ENCODE peak calls at places on chromosomes 16 and 17, in ten cellular contexts. One of them, this sample, is unnamed.

GRCh38 chr17:65841116-65841515 is 279.7 kb upstream of the AXIN2 start:
- DNase-seq in omental fat pad: no peak
- DNase-seq in mucosa of descending colon: no peak
- DNase-seq in MCF 10A: no peak
- DNase-seq in mesothelial cell of epicardium: no peak
- DNase-seq in PC-9: no peak
- DNase-seq in D721Med: no peak
- DNase-seq in Peyer's patch: no peak
- DNase-seq in esophagus muscularis mucosa: no peak
- DNase-seq in neural crest cell: no peak
- DNase-seq in this sample: no peak

GRCh38 chr16:78596348-78596995 is 497.0 kb downstream of the WWOX start:
- DNase-seq in MCF 10A: no peak
- DNase-seq in mesothelial cell of epicardium: no peak
- DNase-seq in D721Med: no peak
- DNase-seq in esophagus muscularis mucosa: no peak
- DNase-seq in neural crest cell: no peak
- DNase-seq in Peyer's patch: no peak
- DNase-seq in PC-9: no peak
- DNase-seq in omental fat pad: no peak
- DNase-seq in mucosa of descending colon: no peak
- DNase-seq in this sample: peak

GRCh38 chr17:77354721-77355455 is 214.1 kb downstream of the SEC14L1 start:
- DNase-seq in neural crest cell: no peak
- DNase-seq in esophagus muscularis mucosa: peak
- DNase-seq in mucosa of descending colon: peak
- DNase-seq in Peyer's patch: peak
- DNase-seq in PC-9: no peak
- DNase-seq in MCF 10A: peak
- DNase-seq in mesothelial cell of epicardium: no peak
- DNase-seq in D721Med: no peak
- DNase-seq in omental fat pad: no peak
- DNase-seq in this sample: peak

GRCh38 chr17:64775701-64776570 is 113.8 kb upstream of the SMURF2 start:
- DNase-seq in Peyer's patch: no peak
- DNase-seq in mucosa of descending colon: peak
- DNase-seq in D721Med: no peak
- DNase-seq in neural crest cell: no peak
- DNase-seq in esophagus muscularis mucosa: no peak
- DNase-seq in omental fat pad: no peak
- DNase-seq in mesothelial cell of epicardium: no peak
- DNase-seq in PC-9: no peak
- DNase-seq in MCF 10A: no peak
- DNase-seq in this sample: peak

GRCh38 chr16:22684282-22685161 is 129.4 kb upstream of the HS3ST2 start:
- DNase-seq in mesothelial cell of epicardium: no peak
- DNase-seq in esophagus muscularis mucosa: no peak
- DNase-seq in PC-9: no peak
- DNase-seq in mucosa of descending colon: no peak
- DNase-seq in Peyer's patch: no peak
- DNase-seq in MCF 10A: no peak
- DNase-seq in neural crest cell: no peak
- DNase-seq in omental fat pad: no peak
- DNase-seq in D721Med: no peak
- DNase-seq in this sample: no peak

GRCh38 chr17:50356892-50357510 is 11.1 kb downstream of the XYLT2 start:
- DNase-seq in MCF 10A: no peak
- DNase-seq in mucosa of descending colon: no peak
- DNase-seq in omental fat pad: no peak
- DNase-seq in Peyer's patch: no peak
- DNase-seq in PC-9: no peak
- DNase-seq in D721Med: no peak
- DNase-seq in esophagus muscularis mucosa: no peak
- DNase-seq in mesothelial cell of epicardium: no peak
- DNase-seq in neural crest cell: no peak
- DNase-seq in this sample: no peak

GRCh38 chr17:6927290-6927844 is 68.5 kb upstream of the ALOX12 start:
- DNase-seq in esophagus muscularis mucosa: no peak
- DNase-seq in Peyer's patch: no peak
- DNase-seq in omental fat pad: no peak
- DNase-seq in neural crest cell: no peak
- DNase-seq in mucosa of descending colon: no peak
- DNase-seq in D721Med: no peak
- DNase-seq in mesothelial cell of epicardium: no peak
- DNase-seq in MCF 10A: peak
- DNase-seq in PC-9: no peak
- DNase-seq in this sample: no peak

GRCh38 chr17:49343273-49343672 is 18.8 kb downstream of the ZNF652 start:
- DNase-seq in Peyer's patch: no peak
- DNase-seq in D721Med: no peak
- DNase-seq in omental fat pad: no peak
- DNase-seq in esophagus muscularis mucosa: no peak
- DNase-seq in neural crest cell: no peak
- DNase-seq in mucosa of descending colon: no peak
- DNase-seq in mesothelial cell of epicardium: no peak
- DNase-seq in PC-9: no peak
- DNase-seq in MCF 10A: peak
- DNase-seq in this sample: no peak

GRCh38 chr16:68377667-68378420 is 67.0 kb downstream of the PRMT7 start:
- DNase-seq in PC-9: peak
- DNase-seq in omental fat pad: no peak
- DNase-seq in Peyer's patch: no peak
- DNase-seq in esophagus muscularis mucosa: no peak
- DNase-seq in MCF 10A: no peak
- DNase-seq in neural crest cell: no peak
- DNase-seq in mesothelial cell of epicardium: no peak
- DNase-seq in D721Med: no peak
- DNase-seq in mucosa of descending colon: peak
- DNase-seq in this sample: no peak

GRCh38 chr16:80591071-80591935 is 50.5 kb downstream of the DYNLRB2 start:
- DNase-seq in PC-9: no peak
- DNase-seq in Peyer's patch: no peak
- DNase-seq in esophagus muscularis mucosa: no peak
- DNase-seq in D721Med: no peak
- DNase-seq in omental fat pad: no peak
- DNase-seq in mesothelial cell of epicardium: no peak
- DNase-seq in neural crest cell: no peak
- DNase-seq in mucosa of descending colon: no peak
- DNase-seq in MCF 10A: no peak
- DNase-seq in this sample: no peak

GRCh38 chr16:57036315-57036714 is 47.0 kb downstream of the NLRC5 start:
- DNase-seq in mesothelial cell of epicardium: no peak
- DNase-seq in MCF 10A: no peak
- DNase-seq in D721Med: no peak
- DNase-seq in omental fat pad: no peak
- DNase-seq in neural crest cell: no peak
- DNase-seq in mucosa of descending colon: no peak
- DNase-seq in Peyer's patch: no peak
- DNase-seq in PC-9: no peak
- DNase-seq in esophagus muscularis mucosa: no peak
- DNase-seq in this sample: no peak

DNA sequence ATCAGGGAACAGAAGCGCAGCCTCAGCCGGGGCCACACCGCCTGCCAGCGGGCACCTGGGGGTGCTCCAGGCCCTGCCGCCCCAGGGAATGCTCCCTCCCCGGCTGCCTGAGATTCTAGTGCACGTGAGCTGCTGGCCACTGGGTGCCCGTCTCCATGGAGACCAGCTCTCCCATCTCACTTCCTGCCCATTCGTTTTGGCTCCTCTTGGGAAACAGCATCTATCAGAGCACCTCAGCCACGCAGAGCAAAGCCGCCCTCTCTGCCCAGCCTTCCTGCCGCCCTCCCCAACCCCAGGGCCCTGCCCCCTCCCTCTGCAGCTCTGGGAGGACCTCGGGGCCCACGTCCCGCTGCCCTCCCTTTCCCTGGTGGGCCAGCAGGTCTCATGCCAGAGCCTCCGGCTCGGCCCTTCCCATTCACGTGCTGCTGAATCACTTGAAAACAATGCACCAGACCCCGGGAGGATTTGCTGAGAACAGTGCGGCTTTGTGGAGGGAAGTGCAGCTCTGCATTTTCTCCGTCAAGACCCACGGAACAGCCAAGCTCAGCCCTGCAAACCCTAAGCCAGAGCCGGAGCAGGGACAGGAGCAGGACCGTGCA is 19.4 kb downstream of the CEP295NL start:
- DNase-seq in neural crest cell: peak
- DNase-seq in omental fat pad: no peak
- DNase-seq in PC-9: peak
- DNase-seq in D721Med: no peak
- DNase-seq in mucosa of descending colon: peak
- DNase-seq in mesothelial cell of epicardium: no peak
- DNase-seq in Peyer's patch: no peak
- DNase-seq in MCF 10A: peak
- DNase-seq in esophagus muscularis mucosa: peak
- DNase-seq in this sample: peak
- TF ChIP-seq CTCF in neural crest cell: peak
- TF ChIP-seq CTCF in omental fat pad: no peak
- TF ChIP-seq CTCF in PC-9: no peak
- TF ChIP-seq CTCF in D721Med: no peak
- TF ChIP-seq CTCF in mucosa of descending colon: no peak
- TF ChIP-seq CTCF in mesothelial cell of epicardium: no peak
- TF ChIP-seq CTCF in Peyer's patch: peak
- TF ChIP-seq CTCF in MCF 10A: no peak
- TF ChIP-seq CTCF in esophagus muscularis mucosa: peak
- TF ChIP-seq CTCF in this sample: no peak

GRCh38 chr16:76669288-76669687 is 392.1 kb downstream of the CNTNAP4 start:
- DNase-seq in omental fat pad: no peak
- DNase-seq in mucosa of descending colon: no peak
- DNase-seq in esophagus muscularis mucosa: no peak
- DNase-seq in neural crest cell: no peak
- DNase-seq in Peyer's patch: no peak
- DNase-seq in MCF 10A: no peak
- DNase-seq in PC-9: no peak
- DNase-seq in mesothelial cell of epicardium: no peak
- DNase-seq in D721Med: no peak
- DNase-seq in this sample: no peak
- TF ChIP-seq CTCF in omental fat pad: no peak
- TF ChIP-seq CTCF in mucosa of descending colon: no peak
- TF ChIP-seq CTCF in esophagus muscularis mucosa: no peak
- TF ChIP-seq CTCF in neural crest cell: no peak
- TF ChIP-seq CTCF in Peyer's patch: no peak
- TF ChIP-seq CTCF in MCF 10A: no peak
- TF ChIP-seq CTCF in PC-9: no peak
- TF ChIP-seq CTCF in mesothelial cell of epicardium: no peak
- TF ChIP-seq CTCF in D721Med: no peak
- TF ChIP-seq CTCF in this sample: no peak

DNA sequence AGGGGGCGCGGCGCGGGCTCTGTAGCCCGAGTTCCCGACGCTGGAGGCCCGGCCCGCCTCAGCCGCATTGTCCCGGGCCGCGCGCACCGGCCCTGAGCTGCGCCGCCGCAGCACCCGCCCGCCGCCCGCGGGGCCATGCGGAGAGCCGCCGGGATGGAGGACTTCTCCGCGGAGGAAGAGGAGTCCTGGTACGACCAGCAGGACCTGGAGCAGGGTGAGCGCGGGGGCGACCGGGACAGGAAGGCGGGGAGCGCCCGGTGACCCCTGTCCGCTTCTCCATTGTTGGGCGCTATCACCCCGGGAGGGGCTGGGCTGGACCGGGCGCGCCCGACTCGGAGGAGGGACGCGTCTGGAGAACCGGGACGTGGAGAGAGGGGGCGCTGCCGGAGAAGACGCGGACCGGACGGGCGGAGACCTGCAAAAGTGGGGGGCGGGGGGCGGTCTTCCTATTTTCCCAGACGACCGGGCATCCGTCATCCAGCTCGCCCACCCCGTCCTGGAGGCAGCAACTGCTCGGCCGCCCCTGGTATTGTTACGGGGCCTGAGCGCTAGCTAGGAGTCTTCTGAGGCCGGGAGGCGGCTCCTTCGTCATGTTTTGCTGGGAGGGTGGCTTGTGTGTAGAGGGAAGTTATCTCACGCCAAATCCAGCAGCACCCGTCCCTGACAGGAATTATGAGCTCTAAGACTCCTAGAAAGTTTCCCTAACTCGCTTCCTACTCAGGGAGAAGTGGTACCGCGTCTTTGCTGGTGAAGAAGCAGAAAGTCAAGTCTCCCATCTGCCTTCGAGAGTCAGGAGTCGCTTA is 678 bp downstream of the CDR2L start:
- DNase-seq in MCF 10A: peak
- DNase-seq in mesothelial cell of epicardium: peak
- DNase-seq in omental fat pad: peak
- DNase-seq in D721Med: no peak
- DNase-seq in Peyer's patch: peak
- DNase-seq in neural crest cell: peak
- DNase-seq in PC-9: peak
- DNase-seq in mucosa of descending colon: peak
- DNase-seq in esophagus muscularis mucosa: peak
- DNase-seq in this sample: peak
- TF ChIP-seq CTCF in MCF 10A: no peak
- TF ChIP-seq CTCF in mesothelial cell of epicardium: no peak
- TF ChIP-seq CTCF in omental fat pad: no peak
- TF ChIP-seq CTCF in D721Med: no peak
- TF ChIP-seq CTCF in Peyer's patch: peak
- TF ChIP-seq CTCF in neural crest cell: no peak
- TF ChIP-seq CTCF in PC-9: no peak
- TF ChIP-seq CTCF in mucosa of descending colon: no peak
- TF ChIP-seq CTCF in esophagus muscularis mucosa: peak
- TF ChIP-seq CTCF in this sample: peak

GRCh38 chr17:42618442-42619150 is 9.1 kb downstream of the TUBG1 start:
- DNase-seq in D721Med: no peak
- DNase-seq in mucosa of descending colon: peak
- DNase-seq in esophagus muscularis mucosa: no peak
- DNase-seq in MCF 10A: peak
- DNase-seq in PC-9: peak
- DNase-seq in Peyer's patch: peak
- DNase-seq in mesothelial cell of epicardium: no peak
- DNase-seq in neural crest cell: no peak
- DNase-seq in omental fat pad: no peak
- DNase-seq in this sample: no peak
- TF ChIP-seq CTCF in D721Med: peak
- TF ChIP-seq CTCF in mucosa of descending colon: peak
- TF ChIP-seq CTCF in esophagus muscularis mucosa: peak
- TF ChIP-seq CTCF in MCF 10A: peak
- TF ChIP-seq CTCF in PC-9: peak
- TF ChIP-seq CTCF in Peyer's patch: peak
- TF ChIP-seq CTCF in mesothelial cell of epicardium: no peak
- TF ChIP-seq CTCF in neural crest cell: no peak
- TF ChIP-seq CTCF in omental fat pad: no peak
- TF ChIP-seq CTCF in this sample: no peak

DNA sequence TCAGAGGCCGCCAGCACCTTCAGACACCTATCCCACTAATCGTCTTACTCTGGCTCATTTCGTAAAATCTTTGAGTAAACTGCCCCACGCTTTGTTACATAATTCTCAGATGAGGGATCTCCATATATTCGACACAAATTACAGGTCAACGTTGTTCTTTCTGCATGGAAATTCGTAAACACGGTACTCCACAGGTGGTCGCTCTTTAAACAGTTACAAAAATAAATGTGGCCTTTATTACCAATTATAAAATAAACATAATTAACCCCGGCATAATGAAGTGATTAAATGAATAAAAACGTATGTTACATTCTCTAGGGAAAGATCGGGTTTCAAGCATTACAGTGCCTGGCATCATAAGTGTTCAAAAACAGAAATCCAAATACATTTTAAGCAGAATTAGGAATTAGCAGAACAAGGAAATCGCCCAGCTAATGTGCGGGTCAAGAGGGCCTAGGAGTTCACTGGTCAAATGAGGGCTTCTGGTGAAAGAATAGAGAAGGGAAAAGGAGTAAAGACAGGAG is 943 bp upstream of the PIP4K2B start:
- DNase-seq in esophagus muscularis mucosa: no peak
- DNase-seq in MCF 10A: no peak
- DNase-seq in Peyer's patch: no peak
- DNase-seq in neural crest cell: no peak
- DNase-seq in omental fat pad: no peak
- DNase-seq in D721Med: no peak
- DNase-seq in PC-9: no peak
- DNase-seq in mucosa of descending colon: no peak
- DNase-seq in mesothelial cell of epicardium: no peak
- DNase-seq in this sample: no peak
- TF ChIP-seq CTCF in esophagus muscularis mucosa: no peak
- TF ChIP-seq CTCF in MCF 10A: no peak
- TF ChIP-seq CTCF in Peyer's patch: no peak
- TF ChIP-seq CTCF in neural crest cell: no peak
- TF ChIP-seq CTCF in omental fat pad: no peak
- TF ChIP-seq CTCF in D721Med: no peak
- TF ChIP-seq CTCF in PC-9: no peak
- TF ChIP-seq CTCF in mucosa of descending colon: no peak
- TF ChIP-seq CTCF in mesothelial cell of epicardium: no peak
- TF ChIP-seq CTCF in this sample: no peak